ENCODE peak calls at places on chromosomes 3 and 15, in five cellular contexts. X is SIG-M5; K is CD8-positive, alpha-beta memory T cell; Q is AG04449; L is nucleus accumbens. F is an unnamed sample.

GRCh38 chr15:69574506-69574905 is 121.9 kb downstream of the RPLP1 start:
- DNase-seq in X (no peak), K (no peak), Q (no peak), L (no peak), F (no peak)

GRCh38 chr3:46479696-46480095 is 15.0 kb upstream of the LTF start:
- DNase-seq in X (no peak), K (no peak), Q (no peak), L (no peak), F (no peak)

GRCh38 chr3:126137490-126138130 is 42.8 kb downstream of the ALDH1L1 start:
- DNase-seq in X (no peak), K (no peak), Q (no peak), L (no peak), F (no peak)

GRCh38 chr15:63940956-63941620 is 105.2 kb downstream of the DAPK2 start:
- DNase-seq in X (no peak), K (no peak), Q (no peak), L (no peak), F (no peak)

GRCh38 chr3:171225698-171226097 is 199.2 kb upstream of the SLC2A2 start:
- DNase-seq in X (no peak), K (no peak), Q (peak; percentile 46), L (no peak), F (no peak)

GRCh38 chr3:41705893-41706292 is 256.0 kb downstream of the ULK4 start:
- DNase-seq in X (no peak), K (no peak), Q (no peak), L (no peak), F (no peak)

GRCh38 chr3:5022966-5023776 is 43.9 kb downstream of the BHLHE40 start:
- DNase-seq in X (no peak), K (no peak), Q (peak; percentile 93), L (no peak), F (no peak)

GRCh38 chr15:96353931-96354730 is 23.6 kb downstream of the NR2F2 start:
- DNase-seq in X (no peak), K (no peak), Q (no peak), L (no peak), F (peak; percentile 76)

F was measured in nephron progenitor cell.